ENCODE peak calls at places on chromosome 14, in eight cellular contexts. O, R, C, S, L, K, W and J are unnamed samples. For H3K4me1, the result is how much of the 10 kb centered on the place peaks cover.

GRCh38 chr14:40623641-40624040 is 983.0 kb upstream of the LRFN5 start:
- DNase-seq in O (no peak), R (no peak), C (no peak), S (no peak), L (no peak), K (no peak), W (no peak), J (no peak)

GRCh38 chr14:74211945-74212580 is 27.2 kb upstream of the VSX2 start:
- DNase-seq in O (no peak), R (no peak), C (no peak), S (no peak), L (no peak), K (no peak), W (no peak), J (no peak)

GRCh38 chr14:42470427-42470719 is 863.7 kb downstream of the LRFN5 start:
- DNase-seq in O (no peak), R (no peak), C (no peak), S (no peak), L (no peak), K (no peak), W (no peak), J (no peak)

GRCh38 chr14:22651586-22651985 is 7.4 kb upstream of the OR6J1 start:
- DNase-seq in O (no peak), R (no peak), C (no peak), S (no peak), L (no peak), K (no peak), W (no peak), J (no peak)

GRCh38 chr14:86541969-86542368 is 1012.0 kb downstream of the FLRT2 start:
- DNase-seq in O (no peak), R (no peak), C (no peak), S (no peak), L (no peak), K (no peak), W (no peak), J (no peak)

GRCh38 chr14:104563742-104564615 is 15.6 kb upstream of the C14orf180 start:
- DNase-seq in O (peak), R (peak), C (peak), S (peak), L (peak), K (peak), W (peak), J (peak)

GRCh38 chr14:88983755-88984154 is 159.3 kb downstream of the TTC8 start:
- DNase-seq in O (peak), R (no peak), C (no peak), S (no peak), L (no peak), K (peak), W (no peak), J (no peak)

GRCh38 chr14:73524493-73524892 is 12.4 kb upstream of the ACOT1 start:
- DNase-seq in O (peak), R (no peak), C (peak), S (no peak), L (peak), K (no peak), W (no peak), J (no peak)

GRCh38 chr14:57747036-57747435 is 118.9 kb downstream of the SLC35F4 start:
- DNase-seq in O (peak), R (peak), C (peak), S (peak), L (no peak), K (no peak), W (no peak), J (peak)

GRCh38 chr14:76486251-76486743 is 110.4 kb downstream of the ESRRB start:
- DNase-seq in O (no peak), R (no peak), C (no peak), S (no peak), L (no peak), K (no peak), W (no peak), J (no peak)

GRCh38 chr14:69827560-69827959 is 30.5 kb upstream of the SLC10A1 start:
- DNase-seq in O (no peak), R (no peak), C (no peak), S (no peak), L (no peak), K (no peak), W (no peak), J (no peak)

GRCh38 chr14:23085458-23085857 is 9.5 kb downstream of the ACIN1 start:
- DNase-seq in O (no peak), R (no peak), C (no peak), S (no peak), L (no peak), K (no peak), W (no peak), J (no peak)

GRCh38 chr14:58752782-58753181 is 115.0 kb downstream of the DACT1 start:
- DNase-seq in O (peak), R (peak), C (peak), S (peak), L (peak), K (no peak), W (no peak), J (peak)

GRCh38 chr14:61201171-61201570 is 80.0 kb downstream of the TMEM30B start:
- DNase-seq in O (no peak), R (no peak), C (no peak), S (no peak), L (no peak), K (no peak), W (no peak), J (no peak)

DNA sequence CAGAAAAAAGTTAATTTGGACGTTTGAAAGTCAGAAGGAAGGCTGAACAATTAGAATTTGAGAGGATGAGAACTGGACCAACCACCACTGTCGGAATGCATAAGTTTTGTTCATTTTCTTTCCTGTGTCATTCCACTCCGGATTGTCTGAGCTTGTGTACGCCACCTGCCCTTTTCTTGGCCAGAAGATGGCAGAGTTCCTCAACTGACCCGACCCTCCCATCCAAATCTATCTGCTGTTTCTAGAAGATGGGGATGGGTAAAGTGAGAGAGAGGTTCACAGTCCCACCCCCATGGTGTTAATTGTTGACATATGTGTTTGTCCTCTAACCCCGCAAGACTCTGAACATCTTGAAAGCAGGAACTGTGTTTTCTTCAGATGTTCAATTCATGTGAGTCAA is 388.0 kb downstream of the VRK1 start:
- DNase-seq in O (no peak), R (no peak), C (no peak), S (no peak), L (no peak), K (peak), W (peak), J (peak)
- TF ChIP-seq CTCF in O (no peak), R (no peak), C (no peak), S (no peak), L (no peak), K (peak), W (peak), J (peak)

GRCh38 chr14:100282766-100283419 is 23.4 kb downstream of the SLC25A29 start:
- DNase-seq in O (no peak), R (no peak), C (peak), S (no peak), L (no peak), K (no peak), W (no peak), J (no peak)
- H3K4me1 ChIP-seq in O (under half), R (under half), C (under half), S (under half), L (under half), K (under half), W (under half), J (under half)

GRCh38 chr14:53954551-53955233 is 1.9 kb downstream of the BMP4 start:
- DNase-seq in O (peak), R (no peak), C (no peak), S (no peak), L (no peak), K (peak), W (peak), J (no peak)

GRCh38 chr14:53955234-53955556 is 1.4 kb downstream of the BMP4 start:
- DNase-seq in O (no peak), R (no peak), C (no peak), S (no peak), L (no peak), K (no peak), W (no peak), J (no peak)

GRCh38 chr14:53956427-53957201 is at the start of gene BMP4:
- DNase-seq in O (peak), R (no peak), C (peak), S (peak), L (peak), K (peak), W (peak), J (peak)

GRCh38 chr14:53955671-53956426 is 776 bp downstream of the BMP4 start:
- DNase-seq in O (peak), R (no peak), C (peak), S (peak), L (peak), K (peak), W (peak), J (no peak)

DNA sequence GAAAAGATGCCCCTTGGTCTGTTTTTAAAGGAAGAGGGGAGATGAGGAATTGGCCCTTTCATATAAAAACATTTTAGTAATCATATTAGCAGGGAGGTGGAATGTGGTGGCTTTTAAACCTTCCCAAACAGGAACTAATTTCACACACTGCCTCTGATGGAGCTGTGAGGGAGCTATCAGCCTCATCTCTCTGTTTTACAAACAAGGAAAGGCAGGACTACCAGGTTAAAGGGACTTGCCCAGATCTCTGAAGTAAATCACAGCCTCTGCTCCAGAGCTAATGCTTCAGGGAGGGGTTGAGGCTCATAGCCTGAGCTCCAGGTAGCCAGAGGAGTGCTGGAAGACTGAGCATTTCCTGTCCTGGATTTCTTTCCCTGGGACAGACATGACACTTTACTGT is 1.1 kb upstream of the BMP4 start:
- DNase-seq in O (no peak), R (no peak), C (no peak), S (no peak), L (no peak), K (no peak), W (peak), J (no peak)
- TF ChIP-seq CTCF in O (no peak), R (no peak), C (no peak), S (no peak), L (no peak), K (no peak), W (peak), J (no peak)

GRCh38 chr14:68143341-68143807 is 323.8 kb downstream of the RAD51B start:
- DNase-seq in O (peak), R (peak), C (peak), S (peak), L (peak), K (peak), W (no peak), J (peak)
- H3K4me1 ChIP-seq in O (half or more), R (half or more), C (half or more), S (half or more), L (half or more), K (half or more), W (under half), J (under half)

DNA sequence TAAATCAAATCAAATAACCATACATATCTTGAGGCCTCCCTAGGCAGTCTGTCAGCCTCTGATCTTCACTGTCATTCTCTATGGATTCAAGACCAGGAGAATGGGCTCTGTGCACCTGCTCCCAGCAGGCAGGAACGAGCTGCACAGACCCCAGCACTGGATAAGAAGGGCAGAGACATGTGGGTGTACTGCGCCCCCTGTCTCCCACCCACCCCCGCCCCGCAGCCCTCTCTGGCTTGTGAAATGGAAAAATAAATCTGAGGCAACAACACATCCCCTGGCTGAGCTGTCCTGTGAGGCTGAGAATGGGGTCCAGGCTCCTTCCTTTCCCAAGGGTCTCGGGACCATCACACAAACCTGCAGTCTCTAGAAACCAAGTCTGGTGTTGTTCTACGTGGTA is 26.2 kb downstream of the CLMN start:
- DNase-seq in O (no peak), R (no peak), C (no peak), S (no peak), L (no peak), K (no peak), W (no peak), J (no peak)
- TF ChIP-seq CTCF in O (no peak), R (no peak), C (no peak), S (no peak), L (no peak), K (no peak), W (peak), J (no peak)